ENCODE peak calls at places on chromosomes 5 and 9, in nine cellular contexts. One of them, this sample, is unnamed.

GRCh38 chr5:111834926-111835599 is 78.1 kb upstream of the NREP start:
- DNase-seq in AG08396: no peak
- DNase-seq in A549: no peak
- DNase-seq in T47D: no peak
- DNase-seq in endothelial cell: no peak
- DNase-seq in NCI-H748 treated with DMSO at 0.1 percent for 48 hours: no peak
- DNase-seq in stimulated activated CD4-positive, alpha-beta T cell treated with anti-CD3 and anti-CD28 coated beads, Interleukin-2, amount 100 ng/mL, for 48 hours: no peak
- DNase-seq in tibial artery: no peak
- DNase-seq in NCI-H1436: no peak
- DNase-seq in this sample: no peak

GRCh38 chr5:78953092-78953800 is 31.9 kb downstream of the ARSB start:
- DNase-seq in NCI-H1436: no peak
- DNase-seq in NCI-H748 treated with DMSO at 0.1 percent for 48 hours: no peak
- DNase-seq in tibial artery: no peak
- DNase-seq in endothelial cell: no peak
- DNase-seq in T47D: no peak
- DNase-seq in stimulated activated CD4-positive, alpha-beta T cell treated with anti-CD3 and anti-CD28 coated beads, Interleukin-2, amount 100 ng/mL, for 48 hours: no peak
- DNase-seq in A549: no peak
- DNase-seq in AG08396: peak
- DNase-seq in this sample: no peak

GRCh38 chr9:72199253-72199652 is 50.0 kb downstream of the GDA start:
- DNase-seq in AG08396: no peak
- DNase-seq in stimulated activated CD4-positive, alpha-beta T cell treated with anti-CD3 and anti-CD28 coated beads, Interleukin-2, amount 100 ng/mL, for 48 hours: no peak
- DNase-seq in A549: no peak
- DNase-seq in NCI-H1436: no peak
- DNase-seq in NCI-H748 treated with DMSO at 0.1 percent for 48 hours: no peak
- DNase-seq in tibial artery: no peak
- DNase-seq in endothelial cell: no peak
- DNase-seq in T47D: no peak
- DNase-seq in this sample: no peak

GRCh38 chr9:76374702-76375543 is 19.3 kb downstream of the RFK start:
- DNase-seq in endothelial cell: peak
- DNase-seq in NCI-H748 treated with DMSO at 0.1 percent for 48 hours: no peak
- DNase-seq in AG08396: peak
- DNase-seq in stimulated activated CD4-positive, alpha-beta T cell treated with anti-CD3 and anti-CD28 coated beads, Interleukin-2, amount 100 ng/mL, for 48 hours: no peak
- DNase-seq in T47D: peak
- DNase-seq in NCI-H1436: no peak
- DNase-seq in A549: peak
- DNase-seq in tibial artery: peak
- DNase-seq in this sample: no peak

GRCh38 chr5:53406630-53407316 is 73.7 kb upstream of the FST start:
- DNase-seq in NCI-H1436: no peak
- DNase-seq in T47D: peak
- DNase-seq in AG08396: peak
- DNase-seq in A549: no peak
- DNase-seq in tibial artery: no peak
- DNase-seq in NCI-H748 treated with DMSO at 0.1 percent for 48 hours: no peak
- DNase-seq in endothelial cell: no peak
- DNase-seq in stimulated activated CD4-positive, alpha-beta T cell treated with anti-CD3 and anti-CD28 coated beads, Interleukin-2, amount 100 ng/mL, for 48 hours: no peak
- DNase-seq in this sample: no peak

GRCh38 chr5:108003178-108003577 is 332.4 kb upstream of the EFNA5 start:
- DNase-seq in tibial artery: no peak
- DNase-seq in endothelial cell: no peak
- DNase-seq in stimulated activated CD4-positive, alpha-beta T cell treated with anti-CD3 and anti-CD28 coated beads, Interleukin-2, amount 100 ng/mL, for 48 hours: no peak
- DNase-seq in AG08396: peak
- DNase-seq in A549: no peak
- DNase-seq in T47D: no peak
- DNase-seq in NCI-H1436: no peak
- DNase-seq in NCI-H748 treated with DMSO at 0.1 percent for 48 hours: no peak
- DNase-seq in this sample: no peak

GRCh38 chr5:14595189-14595588 is 13.6 kb downstream of the OTULINL start:
- DNase-seq in NCI-H1436: no peak
- DNase-seq in A549: no peak
- DNase-seq in T47D: no peak
- DNase-seq in stimulated activated CD4-positive, alpha-beta T cell treated with anti-CD3 and anti-CD28 coated beads, Interleukin-2, amount 100 ng/mL, for 48 hours: no peak
- DNase-seq in NCI-H748 treated with DMSO at 0.1 percent for 48 hours: no peak
- DNase-seq in tibial artery: no peak
- DNase-seq in AG08396: no peak
- DNase-seq in endothelial cell: no peak
- DNase-seq in this sample: no peak

GRCh38 chr9:29214702-29215248 is 1641.5 kb upstream of the C9orf72 start:
- DNase-seq in T47D: no peak
- DNase-seq in NCI-H748 treated with DMSO at 0.1 percent for 48 hours: peak
- DNase-seq in A549: peak
- DNase-seq in AG08396: no peak
- DNase-seq in stimulated activated CD4-positive, alpha-beta T cell treated with anti-CD3 and anti-CD28 coated beads, Interleukin-2, amount 100 ng/mL, for 48 hours: no peak
- DNase-seq in tibial artery: no peak
- DNase-seq in NCI-H1436: no peak
- DNase-seq in endothelial cell: peak
- DNase-seq in this sample: no peak

GRCh38 chr5:153562189-153562588 is 71.7 kb downstream of the GRIA1 start:
- DNase-seq in stimulated activated CD4-positive, alpha-beta T cell treated with anti-CD3 and anti-CD28 coated beads, Interleukin-2, amount 100 ng/mL, for 48 hours: no peak
- DNase-seq in NCI-H748 treated with DMSO at 0.1 percent for 48 hours: no peak
- DNase-seq in AG08396: peak
- DNase-seq in tibial artery: no peak
- DNase-seq in A549: no peak
- DNase-seq in NCI-H1436: no peak
- DNase-seq in endothelial cell: no peak
- DNase-seq in T47D: no peak
- DNase-seq in this sample: no peak

GRCh38 chr5:6686916-6687409 is 26.3 kb upstream of the TENT4A start:
- DNase-seq in AG08396: peak
- DNase-seq in endothelial cell: peak
- DNase-seq in T47D: peak
- DNase-seq in A549: no peak
- DNase-seq in NCI-H748 treated with DMSO at 0.1 percent for 48 hours: no peak
- DNase-seq in stimulated activated CD4-positive, alpha-beta T cell treated with anti-CD3 and anti-CD28 coated beads, Interleukin-2, amount 100 ng/mL, for 48 hours: no peak
- DNase-seq in NCI-H1436: no peak
- DNase-seq in tibial artery: no peak
- DNase-seq in this sample: no peak

GRCh38 chr5:177462021-177462670 is 11.3 kb downstream of the DBN1 start:
- DNase-seq in A549: no peak
- DNase-seq in NCI-H1436: no peak
- DNase-seq in NCI-H748 treated with DMSO at 0.1 percent for 48 hours: no peak
- DNase-seq in T47D: no peak
- DNase-seq in tibial artery: no peak
- DNase-seq in stimulated activated CD4-positive, alpha-beta T cell treated with anti-CD3 and anti-CD28 coated beads, Interleukin-2, amount 100 ng/mL, for 48 hours: no peak
- DNase-seq in endothelial cell: peak
- DNase-seq in AG08396: no peak
- DNase-seq in this sample: no peak

GRCh38 chr5:23332650-23333251 is 174.7 kb upstream of the PRDM9 start:
- DNase-seq in tibial artery: no peak
- DNase-seq in NCI-H748 treated with DMSO at 0.1 percent for 48 hours: no peak
- DNase-seq in T47D: peak
- DNase-seq in AG08396: no peak
- DNase-seq in A549: peak
- DNase-seq in endothelial cell: no peak
- DNase-seq in NCI-H1436: no peak
- DNase-seq in stimulated activated CD4-positive, alpha-beta T cell treated with anti-CD3 and anti-CD28 coated beads, Interleukin-2, amount 100 ng/mL, for 48 hours: no peak
- DNase-seq in this sample: no peak

GRCh38 chr9:136437430-136437829 is 2.2 kb downstream of the INPP5E start:
- DNase-seq in NCI-H1436: no peak
- DNase-seq in stimulated activated CD4-positive, alpha-beta T cell treated with anti-CD3 and anti-CD28 coated beads, Interleukin-2, amount 100 ng/mL, for 48 hours: no peak
- DNase-seq in A549: no peak
- DNase-seq in AG08396: peak
- DNase-seq in NCI-H748 treated with DMSO at 0.1 percent for 48 hours: no peak
- DNase-seq in T47D: peak
- DNase-seq in tibial artery: no peak
- DNase-seq in endothelial cell: no peak
- DNase-seq in this sample: no peak

GRCh38 chr5:57696005-57696755 is 213.6 kb upstream of the ACTBL2 start:
- DNase-seq in tibial artery: no peak
- DNase-seq in T47D: peak
- DNase-seq in stimulated activated CD4-positive, alpha-beta T cell treated with anti-CD3 and anti-CD28 coated beads, Interleukin-2, amount 100 ng/mL, for 48 hours: no peak
- DNase-seq in AG08396: no peak
- DNase-seq in NCI-H748 treated with DMSO at 0.1 percent for 48 hours: no peak
- DNase-seq in A549: no peak
- DNase-seq in NCI-H1436: no peak
- DNase-seq in endothelial cell: no peak
- DNase-seq in this sample: no peak

GRCh38 chr5:77859306-77859705 is 83.2 kb upstream of the TBCA start:
- DNase-seq in NCI-H748 treated with DMSO at 0.1 percent for 48 hours: no peak
- DNase-seq in A549: no peak
- DNase-seq in AG08396: no peak
- DNase-seq in tibial artery: no peak
- DNase-seq in stimulated activated CD4-positive, alpha-beta T cell treated with anti-CD3 and anti-CD28 coated beads, Interleukin-2, amount 100 ng/mL, for 48 hours: no peak
- DNase-seq in T47D: no peak
- DNase-seq in NCI-H1436: no peak
- DNase-seq in endothelial cell: no peak
- DNase-seq in this sample: no peak

GRCh38 chr9:87725900-87726709 is at the start of gene CTSL:
- DNase-seq in AG08396: peak
- DNase-seq in tibial artery: peak
- DNase-seq in T47D: peak
- DNase-seq in endothelial cell: peak
- DNase-seq in NCI-H1436: no peak
- DNase-seq in A549: peak
- DNase-seq in stimulated activated CD4-positive, alpha-beta T cell treated with anti-CD3 and anti-CD28 coated beads, Interleukin-2, amount 100 ng/mL, for 48 hours: peak
- DNase-seq in NCI-H748 treated with DMSO at 0.1 percent for 48 hours: peak
- DNase-seq in this sample: peak

GRCh38 chr9:92547356-92547755 is 11.6 kb upstream of the ECM2 start:
- DNase-seq in T47D: no peak
- DNase-seq in tibial artery: no peak
- DNase-seq in stimulated activated CD4-positive, alpha-beta T cell treated with anti-CD3 and anti-CD28 coated beads, Interleukin-2, amount 100 ng/mL, for 48 hours: no peak
- DNase-seq in endothelial cell: no peak
- DNase-seq in A549: no peak
- DNase-seq in AG08396: no peak
- DNase-seq in NCI-H748 treated with DMSO at 0.1 percent for 48 hours: no peak
- DNase-seq in NCI-H1436: no peak
- DNase-seq in this sample: no peak

GRCh38 chr9:82074144-82074543 is 85.6 kb downstream of the SPATA31D1 start:
- DNase-seq in endothelial cell: no peak
- DNase-seq in NCI-H748 treated with DMSO at 0.1 percent for 48 hours: no peak
- DNase-seq in A549: no peak
- DNase-seq in stimulated activated CD4-positive, alpha-beta T cell treated with anti-CD3 and anti-CD28 coated beads, Interleukin-2, amount 100 ng/mL, for 48 hours: no peak
- DNase-seq in T47D: no peak
- DNase-seq in AG08396: no peak
- DNase-seq in tibial artery: no peak
- DNase-seq in NCI-H1436: no peak
- DNase-seq in this sample: no peak

GRCh38 chr5:101012880-101013279 is 109.8 kb upstream of the ST8SIA4 start:
- DNase-seq in NCI-H1436: no peak
- DNase-seq in AG08396: no peak
- DNase-seq in T47D: no peak
- DNase-seq in tibial artery: no peak
- DNase-seq in NCI-H748 treated with DMSO at 0.1 percent for 48 hours: no peak
- DNase-seq in stimulated activated CD4-positive, alpha-beta T cell treated with anti-CD3 and anti-CD28 coated beads, Interleukin-2, amount 100 ng/mL, for 48 hours: no peak
- DNase-seq in A549: no peak
- DNase-seq in endothelial cell: no peak
- DNase-seq in this sample: no peak

GRCh38 chr5:74977475-74977874 is 74.9 kb downstream of the GCNT4 start:
- DNase-seq in A549: no peak
- DNase-seq in NCI-H748 treated with DMSO at 0.1 percent for 48 hours: no peak
- DNase-seq in tibial artery: no peak
- DNase-seq in stimulated activated CD4-positive, alpha-beta T cell treated with anti-CD3 and anti-CD28 coated beads, Interleukin-2, amount 100 ng/mL, for 48 hours: no peak
- DNase-seq in AG08396: no peak
- DNase-seq in endothelial cell: no peak
- DNase-seq in T47D: no peak
- DNase-seq in NCI-H1436: no peak
- DNase-seq in this sample: no peak

GRCh38 chr9:99753436-99753835 is 68.2 kb upstream of the NR4A3 start:
- DNase-seq in T47D: no peak
- DNase-seq in A549: no peak
- DNase-seq in NCI-H1436: no peak
- DNase-seq in endothelial cell: no peak
- DNase-seq in NCI-H748 treated with DMSO at 0.1 percent for 48 hours: no peak
- DNase-seq in stimulated activated CD4-positive, alpha-beta T cell treated with anti-CD3 and anti-CD28 coated beads, Interleukin-2, amount 100 ng/mL, for 48 hours: no peak
- DNase-seq in tibial artery: no peak
- DNase-seq in AG08396: no peak
- DNase-seq in this sample: no peak

GRCh38 chr9:82645591-82645990 is 417.4 kb downstream of the RASEF start:
- DNase-seq in tibial artery: no peak
- DNase-seq in AG08396: no peak
- DNase-seq in NCI-H1436: no peak
- DNase-seq in NCI-H748 treated with DMSO at 0.1 percent for 48 hours: no peak
- DNase-seq in endothelial cell: no peak
- DNase-seq in stimulated activated CD4-positive, alpha-beta T cell treated with anti-CD3 and anti-CD28 coated beads, Interleukin-2, amount 100 ng/mL, for 48 hours: no peak
- DNase-seq in A549: no peak
- DNase-seq in T47D: no peak
- DNase-seq in this sample: no peak

This sample was measured in NCI-H1930.